ENCODE peak calls at places on chromosomes 5 and 9, in seven cellular contexts. V is PC-3; X is effector memory CD8-positive, alpha-beta T cell; H is stimulated activated effector memory CD8-positive, alpha-beta T cell treated with anti-CD3 and anti-CD28 coated beads, Interleukin-12 subunit alpha, Interleukin-12 subunit beta, amount 100 ng/mL, for 72 hours; P is CD4-positive, alpha-beta T cell; W is naive thymus-derived CD8-positive, alpha-beta T cell; Y is IMR-90. I is an unnamed sample.

GRCh38 chr5:115815006-115815692 is 1.3 kb downstream of the CDO1 start:
- ATAC-seq in P (no peak), X (no peak), Y (no peak), V (no peak), H (peak), W (no peak), I (no peak)

GRCh38 chr5:143569722-143570567 is 166.5 kb upstream of the NR3C1 start:
- ATAC-seq in Y (no peak), X (no peak), P (no peak), V (no peak), W (no peak), H (no peak), I (no peak)

GRCh38 chr9:115142502-115143265 is 24.7 kb upstream of the TNC start:
- ATAC-seq in H (no peak), Y (no peak), W (no peak), V (no peak), X (no peak), P (no peak), I (no peak)

GRCh38 chr9:36025751-36026150 is 11.0 kb upstream of the RECK start:
- ATAC-seq in X (no peak), P (no peak), Y (no peak), V (no peak), W (no peak), H (no peak), I (no peak)

GRCh38 chr9:131276107-131276888 is at the start of gene FAM78A:
- ATAC-seq in W (peak), Y (no peak), H (peak), P (peak), X (peak), V (no peak), I (no peak)

GRCh38 chr5:9850456-9850855 is 220.3 kb upstream of the TAS2R1 start:
- ATAC-seq in H (no peak), Y (no peak), X (no peak), W (no peak), V (no peak), P (no peak), I (no peak)

GRCh38 chr9:9560382-9561035 is 1052.3 kb downstream of the PTPRD start:
- ATAC-seq in Y (no peak), X (no peak), V (no peak), P (no peak), H (peak), W (no peak), I (no peak)

GRCh38 chr5:168920019-168920813 is 341.0 kb upstream of the PANK3 start:
- ATAC-seq in W (no peak), H (no peak), P (no peak), Y (no peak), X (no peak), V (no peak), I (no peak)

GRCh38 chr5:32233696-32234447 is 59.8 kb upstream of the GOLPH3 start:
- ATAC-seq in V (peak), X (no peak), Y (peak), P (no peak), W (no peak), H (no peak), I (peak)

GRCh38 chr9:112642126-112642525 is 75.8 kb downstream of the INIP start:
- ATAC-seq in H (no peak), Y (no peak), V (no peak), X (no peak), P (no peak), W (no peak), I (no peak)

GRCh38 chr5:172370237-172370640 is 84.1 kb downstream of the SH3PXD2B start:
- ATAC-seq in Y (peak), H (no peak), X (no peak), P (no peak), W (no peak), V (peak), I (peak)

GRCh38 chr5:64925123-64925522 is 156.4 kb downstream of the CWC27 start:
- ATAC-seq in Y (no peak), V (no peak), H (no peak), P (no peak), X (no peak), W (no peak), I (no peak)

GRCh38 chr9:811101-811531 is 30.4 kb upstream of the DMRT1 start:
- ATAC-seq in X (no peak), P (no peak), H (no peak), V (peak), Y (peak), W (no peak), I (peak)

GRCh38 chr9:116515541-116515940 is 171.6 kb upstream of the TRIM32 start:
- ATAC-seq in W (no peak), V (no peak), Y (no peak), P (no peak), X (no peak), H (no peak), I (no peak)

GRCh38 chr5:156094001-156094400 is 233.0 kb upstream of the SGCD start:
- ATAC-seq in X (no peak), V (no peak), H (no peak), Y (peak), P (no peak), W (no peak), I (no peak)

GRCh38 chr5:82425591-82425990 is 147.4 kb upstream of the RPS23 start:
- ATAC-seq in X (no peak), Y (no peak), P (no peak), W (no peak), V (no peak), H (no peak), I (peak)

GRCh38 chr5:164027738-164028137 is 522.3 kb downstream of the MAT2B start:
- ATAC-seq in V (no peak), X (no peak), H (no peak), W (no peak), P (no peak), Y (no peak), I (no peak)

GRCh38 chr5:16674750-16675149 is 58.0 kb upstream of the RETREG1 start:
- ATAC-seq in Y (no peak), X (no peak), H (no peak), P (no peak), W (no peak), V (no peak), I (peak)

GRCh38 chr5:122077451-122078115 is 476 bp downstream of the LOX start:
- ATAC-seq in W (peak), P (no peak), X (no peak), Y (peak), V (peak), H (peak), I (peak)

GRCh38 chr5:119405444-119405843 is 46.9 kb upstream of the HSD17B4 start:
- ATAC-seq in P (no peak), H (no peak), W (no peak), Y (no peak), V (no peak), X (no peak), I (no peak)

GRCh38 chr9:8883313-8883712 is 1083.7 kb upstream of the DMAC1 start:
- ATAC-seq in P (no peak), H (no peak), Y (no peak), W (no peak), V (no peak), X (no peak), I (no peak)

GRCh38 chr5:164573397-164573796 is 1068.0 kb downstream of the MAT2B start:
- ATAC-seq in H (no peak), Y (no peak), V (no peak), W (no peak), X (no peak), P (no peak), I (no peak)

GRCh38 chr9:133971121-133971951 is 20.8 kb downstream of the VAV2 start:
- ATAC-seq in V (no peak), W (no peak), Y (no peak), H (no peak), X (no peak), P (no peak), I (no peak)

GRCh38 chr5:172529896-172530295 is 75.6 kb upstream of the SH3PXD2B start:
- ATAC-seq in X (no peak), P (no peak), W (no peak), V (no peak), Y (no peak), H (no peak), I (no peak)

GRCh38 chr5:38896760-38897159 is 50.9 kb downstream of the OSMR start:
- ATAC-seq in H (no peak), Y (no peak), X (no peak), V (no peak), P (no peak), W (no peak), I (no peak)

GRCh38 chr5:27475063-27475462 is 436.7 kb upstream of the CDH9 start:
- ATAC-seq in Y (no peak), X (no peak), V (no peak), P (no peak), W (no peak), H (no peak), I (no peak)

GRCh38 chr5:142803428-142804111 is 33.4 kb downstream of the ARHGAP26 start:
- ATAC-seq in X (no peak), V (no peak), H (no peak), P (no peak), W (no peak), Y (no peak), I (no peak)

GRCh38 chr9:69214939-69215338 is 40.9 kb downstream of the TJP2 start:
- ATAC-seq in W (no peak), H (no peak), V (no peak), X (no peak), Y (no peak), P (no peak), I (no peak)

GRCh38 chr5:115317750-115318149 is 21.3 kb upstream of the CCDC112 start:
- ATAC-seq in W (no peak), H (no peak), P (no peak), X (no peak), Y (no peak), V (no peak), I (no peak)

GRCh38 chr9:135704366-135704947 is 2.5 kb downstream of the KCNT1 start:
- ATAC-seq in P (no peak), X (no peak), W (no peak), V (no peak), Y (no peak), H (no peak), I (no peak)

GRCh38 chr9:133844876-133845658 is 106.9 kb upstream of the SARDH start:
- ATAC-seq in X (no peak), H (no peak), W (no peak), P (no peak), V (no peak), Y (peak), I (peak)